ENCODE peak calls at places on chromosomes 3 and 15, in nine cellular contexts. V is NCI-H82, E is amniotic stem cell, H is AG10803, X is A549, S is NCI-H1105, A is left cardiac atrium, Y is neural crest cell, G is GM03348. W is an unnamed sample.

GRCh38 chr3:143004823-143005222 is 3.5 kb downstream of the U2SURP start:
- DNase-seq in V (no peak), E (no peak), H (no peak), X (no peak), S (no peak), A (no peak), Y (no peak), G (no peak), W (no peak)

GRCh38 chr3:61606196-61606595 is 44.8 kb downstream of the PTPRG start:
- DNase-seq in V (no peak), E (no peak), H (no peak), X (no peak), S (no peak), A (no peak), Y (no peak), G (no peak), W (no peak)

GRCh38 chr3:141011511-141012262 is 39.5 kb upstream of the SPSB4 start:
- DNase-seq in V (peak; percentile 94), E (peak; percentile 37), H (peak; percentile 40), X (peak; percentile 56), S (peak; percentile 50), A (peak; percentile 85), Y (peak; percentile 94), G (peak; percentile 69), W (peak; percentile 91)

GRCh38 chr3:42081814-42082473 is 9.2 kb upstream of the TRAK1 start:
- DNase-seq in V (no peak), E (no peak), H (no peak), X (no peak), S (no peak), A (no peak), Y (no peak), G (no peak), W (no peak)

GRCh38 chr3:71955549-71956373 is 170.8 kb upstream of the PROK2 start:
- DNase-seq in V (peak; percentile 82), E (peak; percentile 89), H (peak; percentile 84), X (peak; percentile 48), S (peak; percentile 50), A (peak; percentile 76), Y (peak; percentile 48), G (peak; percentile 89), W (peak; percentile 87)

GRCh38 chr3:58962816-58963215 is 87.0 kb downstream of the CFAP20DC start:
- DNase-seq in V (no peak), E (no peak), H (peak; percentile 54), X (no peak), S (no peak), A (no peak), Y (no peak), G (peak; percentile 9), W (peak; percentile 24)

GRCh38 chr15:80609512-80609946 is 85.6 kb upstream of the ABHD17C start:
- DNase-seq in V (no peak), E (no peak), H (peak; percentile 40), X (no peak), S (peak; percentile 4), A (no peak), Y (no peak), G (no peak), W (peak; percentile 69)

GRCh38 chr3:71143493-71143892 is 440.0 kb downstream of the FOXP1 start:
- DNase-seq in V (no peak), E (no peak), H (no peak), X (no peak), S (no peak), A (no peak), Y (no peak), G (no peak), W (no peak)

GRCh38 chr3:107846282-107846852 is 244.5 kb downstream of the CD47 start:
- DNase-seq in V (peak; percentile 76), E (peak; percentile 10), H (peak; percentile 56), X (peak; percentile 74), S (no peak), A (peak; percentile 65), Y (peak; percentile 77), G (peak; percentile 71), W (peak; percentile 86)

GRCh38 chr15:67035886-67036285 is 29.5 kb upstream of the SMAD3 start:
- DNase-seq in V (no peak), E (no peak), H (peak; percentile 83), X (no peak), S (no peak), A (no peak), Y (no peak), G (peak; percentile 69), W (no peak)

GRCh38 chr3:43774799-43775198 is 84.1 kb downstream of the ABHD5 start:
- DNase-seq in V (no peak), E (no peak), H (no peak), X (no peak), S (no peak), A (no peak), Y (no peak), G (no peak), W (no peak)

GRCh38 chr3:146334151-146334550 is 83.2 kb upstream of the PLSCR4 start:
- DNase-seq in V (peak; percentile 21), E (no peak), H (peak; percentile 34), X (peak; percentile 32), S (no peak), A (peak; percentile 34), Y (no peak), G (peak; percentile 29), W (peak; percentile 65)

GRCh38 chr3:149009732-149010131 is 18.4 kb downstream of the GYG1 start:
- DNase-seq in V (no peak), E (no peak), H (no peak), X (no peak), S (no peak), A (no peak), Y (no peak), G (no peak), W (no peak)

GRCh38 chr15:96553006-96553405 is 222.5 kb downstream of the NR2F2 start:
- DNase-seq in V (no peak), E (no peak), H (peak; percentile 42), X (no peak), S (no peak), A (no peak), Y (no peak), G (peak; percentile 36), W (no peak)

GRCh38 chr15:88257311-88257901 is 867 bp upstream of the NTRK3 start:
- DNase-seq in V (no peak), E (no peak), H (no peak), X (no peak), S (no peak), A (no peak), Y (no peak), G (no peak), W (no peak)

GRCh38 chr3:4224331-4224730 is 78.8 kb upstream of the SETMAR start:
- DNase-seq in V (no peak), E (no peak), H (no peak), X (no peak), S (no peak), A (no peak), Y (no peak), G (no peak), W (no peak)

GRCh38 chr3:9779721-9780450 is 10.1 kb upstream of the CAMK1 start:
- DNase-seq in V (no peak), E (no peak), H (no peak), X (no peak), S (no peak), A (peak; percentile 24), Y (no peak), G (no peak), W (no peak)

GRCh38 chr3:112086857-112087524 is 802 bp downstream of the C3orf52 start:
- DNase-seq in V (no peak), E (peak; percentile 16), H (peak; percentile 22), X (peak; percentile 14), S (no peak), A (no peak), Y (no peak), G (peak; percentile 37), W (peak; percentile 12)

GRCh38 chr3:21752749-21753347 is 1.8 kb upstream of the ZNF385D start:
- DNase-seq in V (peak; percentile 78), E (peak; percentile 10), H (peak; percentile 79), X (peak; percentile 30), S (peak; percentile 28), A (no peak), Y (no peak), G (peak; percentile 71), W (peak; percentile 73)

GRCh38 chr15:47857384-47858168 is 140.3 kb downstream of the SEMA6D start:
- DNase-seq in V (no peak), E (no peak), H (no peak), X (no peak), S (no peak), A (no peak), Y (no peak), G (no peak), W (no peak)